ENCODE peak calls at places on chromosomes 11 and 22, in five cellular contexts. D, Y, J, C and P are unnamed samples.

GRCh38 chr11:64987998-64988854 is 8.5 kb downstream of the BATF2 start:
- DNase-seq in D (no peak), Y (no peak), J (no peak), C (no peak), P (no peak)

GRCh38 chr11:115334932-115335788 is 169.1 kb downstream of the CADM1 start:
- DNase-seq in D (no peak), Y (peak; percentile 46), J (no peak), C (no peak), P (no peak)

GRCh38 chr11:76703707-76704106 is 33.2 kb upstream of the LRRC32 start:
- DNase-seq in D (no peak), Y (no peak), J (no peak), C (no peak), P (no peak)

GRCh38 chr11:2518983-2519340 is 74.2 kb downstream of the KCNQ1 start:
- DNase-seq in D (peak; percentile 49), Y (no peak), J (no peak), C (no peak), P (peak; percentile 11)

GRCh38 chr11:66044757-66045156 is 4.2 kb downstream of the GAL3ST3 start:
- DNase-seq in D (no peak), Y (no peak), J (no peak), C (no peak), P (no peak)

GRCh38 chr22:27578937-27579617 is 222.5 kb downstream of the MN1 start:
- DNase-seq in D (no peak), Y (no peak), J (no peak), C (no peak), P (no peak)

GRCh38 chr11:91158297-91158696 is 935.4 kb upstream of the CHORDC1 start:
- DNase-seq in D (no peak), Y (no peak), J (no peak), C (no peak), P (no peak)

GRCh38 chr11:68773521-68774187 is 22.3 kb upstream of the TESMIN start:
- DNase-seq in D (no peak), Y (no peak), J (no peak), C (no peak), P (no peak)

GRCh38 chr11:64923151-64923661 is 1.3 kb upstream of the PPP2R5B start:
- DNase-seq in D (no peak), Y (no peak), J (no peak), C (no peak), P (no peak)

GRCh38 chr22:26330971-26331625 is 98.0 kb upstream of the ASPHD2 start:
- DNase-seq in D (no peak), Y (peak; percentile 44), J (peak; percentile 73), C (peak; percentile 36), P (peak; percentile 81)

GRCh38 chr11:3153291-3153861 is 11.7 kb downstream of the OSBPL5 start:
- DNase-seq in D (peak; percentile 86), Y (no peak), J (peak; percentile 47), C (peak; percentile 74), P (peak; percentile 70)

GRCh38 chr22:39519681-39520053 is 695 bp upstream of the ATF4 start:
- DNase-seq in D (no peak), Y (peak; percentile 61), J (peak; percentile 73), C (peak; percentile 76), P (no peak)

GRCh38 chr22:37196539-37197450 is 8.7 kb upstream of the C1QTNF6 start:
- DNase-seq in D (peak; percentile 92), Y (peak; percentile 92), J (peak; percentile 88), C (peak; percentile 91), P (peak; percentile 87)

GRCh38 chr11:1762537-1763302 is 1.0 kb downstream of the CTSD start:
- DNase-seq in D (peak; percentile 75), Y (peak; percentile 69), J (peak; percentile 90), C (peak; percentile 81), P (peak; percentile 88)

GRCh38 chr11:110837535-110838127 is 125.4 kb upstream of the ARHGAP20 start:
- DNase-seq in D (no peak), Y (no peak), J (no peak), C (no peak), P (no peak)

GRCh38 chr11:128859563-128860441 is 7.3 kb downstream of the KCNJ1 start:
- DNase-seq in D (peak; percentile 97), Y (peak; percentile 66), J (peak; percentile 93), C (peak; percentile 78), P (peak; percentile 89)

GRCh38 chr11:22539851-22540376 is 85.7 kb downstream of the FANCF start:
- DNase-seq in D (no peak), Y (no peak), J (peak; percentile 7), C (no peak), P (no peak)

DNA sequence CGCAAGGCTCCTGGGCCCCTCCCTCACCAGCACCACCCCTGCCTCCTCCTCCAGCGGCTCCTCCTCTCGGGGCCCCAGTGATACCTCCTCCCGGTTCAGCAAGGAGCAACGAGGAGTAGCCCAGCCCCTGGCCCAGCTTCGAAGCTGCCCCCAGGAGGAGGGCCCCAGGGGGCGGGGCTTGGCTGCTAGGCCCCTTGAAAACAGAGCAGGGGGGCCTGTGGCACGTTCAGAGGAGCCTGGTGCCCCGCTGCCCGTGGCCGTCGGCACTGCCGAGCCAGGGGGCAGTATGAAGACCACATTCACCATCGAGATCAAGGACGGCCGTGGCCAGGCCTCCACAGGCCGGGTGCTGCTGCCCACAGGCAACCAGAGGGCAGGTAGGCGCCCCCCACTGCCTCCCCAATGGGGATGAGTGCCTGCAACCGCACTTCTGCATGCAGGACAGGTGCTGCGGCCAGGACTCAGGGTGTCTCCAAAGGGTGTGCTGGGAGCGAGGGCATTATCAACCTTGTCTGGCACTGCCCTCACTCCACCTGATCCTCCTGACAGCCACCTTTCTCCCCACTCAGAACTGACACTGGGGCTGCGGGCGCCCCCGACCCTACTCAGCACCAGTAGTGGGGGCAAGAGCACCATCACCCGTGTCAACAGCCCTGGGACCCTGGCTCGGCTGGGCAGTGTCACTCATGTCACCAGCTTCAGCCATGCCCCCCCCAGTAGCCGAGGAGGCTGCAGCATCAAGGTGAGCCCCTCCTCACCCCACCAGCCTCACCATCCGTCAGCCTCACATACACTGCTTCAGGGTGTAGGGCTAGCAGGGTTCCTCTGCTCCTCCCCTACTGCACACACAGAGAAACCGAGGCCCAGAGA is 10.2 kb downstream of the SMTN start:
- DNase-seq in D (no peak), Y (no peak), J (no peak), C (no peak), P (peak; percentile 46)
- TF ChIP-seq POLR2A in D (no peak), Y (no peak), J (no peak), C (no peak), P (no peak)

GRCh38 chr22:41946360-41947180 is at the start of gene CENPM:
- DNase-seq in D (peak; percentile 97), Y (peak; percentile 95), J (peak; percentile 94), C (peak; percentile 93), P (peak; percentile 96)
- TF ChIP-seq POLR2A in D (no peak), Y (peak; percentile 26), J (no peak), C (no peak), P (no peak)

GRCh38 chr11:57639321-57640067 is 10.2 kb downstream of the YPEL4 start:
- DNase-seq in D (peak; percentile 50), Y (peak; percentile 27), J (peak; percentile 11), C (no peak), P (no peak)

GRCh38 chr11:57637626-57638004 is 12.1 kb downstream of the YPEL4 start:
- DNase-seq in D (peak; percentile 57), Y (no peak), J (no peak), C (no peak), P (no peak)

GRCh38 chr11:57638811-57639320 is 10.8 kb downstream of the YPEL4 start:
- DNase-seq in D (no peak), Y (no peak), J (no peak), C (no peak), P (no peak)

GRCh38 chr11:57640068-57640800 is 9.5 kb downstream of the YPEL4 start:
- DNase-seq in D (no peak), Y (no peak), J (no peak), C (no peak), P (no peak)

GRCh38 chr11:57638005-57638760 is 11.5 kb downstream of the YPEL4 start:
- DNase-seq in D (peak; percentile 85), Y (peak; percentile 89), J (peak; percentile 67), C (peak; percentile 80), P (no peak)
- TF ChIP-seq POLR2A in D (peak; percentile 43), Y (peak; percentile 63), J (peak; percentile 69), C (no peak), P (no peak)

DNA sequence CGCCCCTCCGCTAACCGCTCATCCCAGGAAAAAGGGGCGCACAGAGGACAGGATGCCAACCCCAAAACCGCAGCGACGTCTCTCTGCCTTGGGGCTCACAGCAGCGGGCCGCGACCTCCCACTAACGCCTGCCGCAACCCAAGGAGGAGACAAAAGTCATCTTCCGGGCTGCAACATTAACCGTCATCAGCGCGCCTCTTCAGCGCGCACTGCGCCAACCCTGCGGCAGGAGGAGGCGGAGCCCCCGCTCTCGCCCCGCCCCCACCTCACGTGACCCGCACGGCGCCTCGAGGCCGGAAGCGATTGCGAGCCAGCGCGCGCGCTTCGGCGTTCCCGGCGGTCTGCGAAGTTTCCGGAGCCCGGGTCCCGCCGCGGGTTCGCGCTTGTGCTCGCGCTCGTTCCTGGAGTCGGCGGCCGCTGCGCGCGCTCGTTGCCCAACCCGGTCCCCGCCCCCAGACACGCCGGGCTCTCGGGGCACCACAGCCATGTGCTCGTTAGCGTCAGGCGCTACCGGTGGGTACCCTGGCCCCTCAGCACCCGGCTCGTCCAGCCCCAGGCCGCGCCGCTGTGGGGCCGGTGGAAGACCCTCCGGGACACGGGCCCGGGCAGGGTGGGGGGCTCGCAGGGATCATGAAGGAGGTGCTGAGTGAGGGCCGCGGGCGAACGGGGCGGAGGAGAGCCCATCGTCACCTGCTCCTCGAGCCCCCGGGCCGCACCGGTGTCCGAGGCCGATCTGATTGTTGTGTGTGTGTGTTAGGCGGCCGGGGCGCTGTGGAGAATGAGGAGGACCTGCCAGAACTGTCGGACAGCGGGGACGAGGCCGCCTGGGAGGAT is at the start of gene PRMT3:
- DNase-seq in D (peak; percentile 100), Y (peak; percentile 96), J (peak; percentile 97), C (peak; percentile 97), P (peak; percentile 92)
- TF ChIP-seq POLR2A in D (peak; percentile 90), Y (peak; percentile 71), J (peak; percentile 90), C (no peak), P (peak; percentile 92)

GRCh38 chr11:61332823-61333637 is at the start of the genes DDB1 and TKFC:
- DNase-seq in D (peak; percentile 99), Y (peak; percentile 94), J (peak; percentile 97), C (peak; percentile 98), P (peak; percentile 96)
- TF ChIP-seq POLR2A in D (peak; percentile 89), Y (peak; percentile 88), J (peak; percentile 92), C (no peak), P (peak; percentile 88)

GRCh38 chr11:72040497-72041363 is 39.6 kb downstream of the NUMA1 start:
- DNase-seq in D (peak; percentile 77), Y (peak; percentile 88), J (peak; percentile 96), C (peak; percentile 98), P (peak; percentile 93)

GRCh38 chr11:72037554-72038311 is 39.0 kb downstream of the IL18BP start:
- DNase-seq in D (no peak), Y (no peak), J (no peak), C (peak; percentile 43), P (no peak)

GRCh38 chr11:72036687-72037086 is 38.0 kb downstream of the IL18BP start:
- DNase-seq in D (no peak), Y (no peak), J (no peak), C (no peak), P (no peak)

GRCh38 chr11:72039108-72039850 is 40.6 kb downstream of the IL18BP start:
- DNase-seq in D (no peak), Y (no peak), J (peak; percentile 88), C (peak; percentile 38), P (peak; percentile 83)

DNA sequence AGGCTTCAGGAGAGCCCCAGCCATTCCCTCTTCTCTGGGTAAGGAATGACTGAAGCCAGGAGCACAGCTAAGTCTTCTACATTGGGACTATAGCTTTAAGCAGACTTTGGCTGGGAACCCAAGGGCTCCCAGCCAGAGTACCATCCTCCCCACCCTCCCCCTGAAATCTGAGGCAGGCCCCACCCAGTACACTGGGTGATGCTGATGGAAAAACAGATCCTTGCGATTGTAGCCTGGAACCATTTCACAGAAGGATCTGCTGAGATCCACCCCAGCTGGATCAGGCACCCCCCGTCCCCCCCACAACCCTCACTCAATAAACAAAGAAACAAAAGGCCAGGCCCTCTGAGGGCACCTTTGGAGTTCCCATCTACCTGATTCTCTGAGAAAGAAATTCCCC is 39.8 kb downstream of the IL18BP start:
- DNase-seq in D (no peak), Y (no peak), J (peak; percentile 41), C (peak; percentile 73), P (peak; percentile 54)
- TF ChIP-seq POLR2A in D (no peak), Y (no peak), J (no peak), C (no peak), P (no peak)